ENCODE peak calls at places on chromosomes 2 and 18, in six cellular contexts. K, X, R, P, Z and G are unnamed samples.

GRCh38 chr18:36448384-36449290 is 151.1 kb downstream of the FHOD3 start:
- DNase-seq in K (no peak), R (no peak), X (no peak), Z (no peak), P (no peak), G (peak; percentile 5)

GRCh38 chr2:72915076-72915906 is 2.0 kb upstream of the EMX1 start:
- DNase-seq in R (no peak), P (no peak), X (no peak), Z (no peak), K (no peak), G (no peak)

GRCh38 chr2:136242687-136243277 is 124.8 kb upstream of the CXCR4 start:
- DNase-seq in P (no peak), R (no peak), K (no peak), X (no peak), Z (no peak), G (no peak)

GRCh38 chr18:2325308-2325849 is 245.9 kb downstream of the METTL4 start:
- DNase-seq in Z (no peak), P (no peak), R (no peak), K (no peak), X (no peak), G (no peak)

GRCh38 chr2:8935984-8936383 is 67.5 kb downstream of the MBOAT2 start:
- DNase-seq in X (no peak), Z (no peak), R (no peak), K (no peak), P (no peak), G (no peak)

GRCh38 chr2:177332041-177332991 is 60.3 kb upstream of the AGPS start:
- DNase-seq in R (no peak), P (peak; percentile 22), K (peak; percentile 45), Z (peak; percentile 63), X (peak; percentile 19), G (peak; percentile 57)

GRCh38 chr18:74806700-74807416 is 209.2 kb downstream of the ZNF407 start:
- DNase-seq in Z (no peak), X (no peak), P (no peak), R (no peak), K (no peak), G (no peak)

GRCh38 chr2:118906186-118906585 is 35.8 kb upstream of the MARCO start:
- DNase-seq in R (no peak), P (no peak), K (no peak), X (no peak), Z (no peak), G (no peak)

GRCh38 chr2:119536209-119536608 is 8.0 kb upstream of the CFAP221 start:
- DNase-seq in X (no peak), R (no peak), Z (no peak), K (no peak), P (no peak), G (no peak)

GRCh38 chr18:61333746-61334490 is 688 bp downstream of the CDH20 start:
- DNase-seq in K (no peak), R (no peak), Z (no peak), X (peak; percentile 6), P (no peak), G (no peak)
- H3K4me3 ChIP-seq in K (peak overlapping the region; percentile 35), R (no peak overlapping the region), Z (no peak overlapping the region), X (peak overlapping the region; percentile 39), P (peak overlapping the region; percentile 1), G (no peak overlapping the region)

GRCh38 chr2:202184557-202184956 is 53.8 kb downstream of the SUMO1 start:
- DNase-seq in K (no peak), R (no peak), P (no peak), Z (no peak), X (no peak), G (no peak)
- H3K4me3 ChIP-seq in K (no peak overlapping the region), R (no peak overlapping the region), P (no peak overlapping the region), Z (no peak overlapping the region), X (no peak overlapping the region), G (no peak overlapping the region)

GRCh38 chr2:241363316-241363879 is 7.3 kb downstream of the FARP2 start:
- DNase-seq in R (no peak), P (no peak), X (no peak), Z (no peak), K (no peak), G (no peak)
- H3K4me3 ChIP-seq in R (no peak overlapping the region), P (no peak overlapping the region), X (no peak overlapping the region), Z (no peak overlapping the region), K (no peak overlapping the region), G (no peak overlapping the region)

GRCh38 chr2:128321784-128322650 is 3.3 kb upstream of the HS6ST1 start:
- DNase-seq in Z (peak; percentile 82), R (peak; percentile 86), X (peak; percentile 87), P (peak; percentile 74), K (peak; percentile 88), G (peak; percentile 87)

GRCh38 chr2:128320609-128321420 is 2.1 kb upstream of the HS6ST1 start:
- DNase-seq in R (no peak), K (no peak), X (no peak), Z (no peak), P (no peak), G (no peak)

GRCh38 chr2:128319773-128320608 is 1.3 kb upstream of the HS6ST1 start:
- DNase-seq in X (no peak), K (no peak), Z (no peak), P (no peak), R (peak; percentile 57), G (no peak)

GRCh38 chr2:128322651-128323491 is 4.2 kb upstream of the HS6ST1 start:
- DNase-seq in Z (no peak), P (no peak), X (peak; percentile 33), K (peak; percentile 29), R (peak; percentile 64), G (no peak)

DNA sequence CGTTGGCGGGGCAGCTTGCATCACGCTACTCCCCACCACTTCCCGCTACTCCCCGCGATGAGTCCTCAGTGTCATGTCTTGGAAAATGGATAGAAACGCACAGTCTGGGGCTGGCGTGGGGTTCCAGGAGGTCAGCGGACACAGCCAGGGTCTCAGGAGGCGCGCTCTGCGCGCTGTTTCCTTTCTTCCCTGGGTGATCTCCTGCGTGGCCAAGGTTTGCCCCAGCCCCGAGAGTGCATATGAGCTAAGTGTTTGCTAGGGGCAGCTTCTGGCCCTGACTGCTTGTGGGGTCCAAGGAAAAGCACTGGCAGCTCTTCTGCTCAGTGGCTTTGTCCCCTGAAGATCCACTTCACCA is 2.7 kb upstream of the HS6ST1 start:
- DNase-seq in P (no peak), K (no peak), R (no peak), Z (no peak), X (peak; percentile 17), G (no peak)
- H3K4me3 ChIP-seq in P (no peak overlapping the region), K (peak overlapping the region; percentile 46), R (no peak overlapping the region), Z (peak overlapping the region; percentile 58), X (no peak overlapping the region), G (no peak overlapping the region)

GRCh38 chr2:202037086-202037485 is 3.4 kb downstream of the FZD7 start:
- DNase-seq in P (no peak), R (no peak), K (no peak), Z (no peak), X (no peak), G (no peak)
- H3K4me3 ChIP-seq in P (peak overlapping the region; percentile 52), R (no peak overlapping the region), K (peak overlapping the region; percentile 79), Z (no peak overlapping the region), X (peak overlapping the region; percentile 68), G (no peak overlapping the region)

GRCh38 chr2:6429210-6429986 is 436.3 kb downstream of the CMPK2 start:
- DNase-seq in P (no peak), K (no peak), R (no peak), Z (no peak), X (no peak), G (no peak)
- H3K4me3 ChIP-seq in P (no peak overlapping the region), K (no peak overlapping the region), R (no peak overlapping the region), Z (no peak overlapping the region), X (no peak overlapping the region), G (no peak overlapping the region)

DNA sequence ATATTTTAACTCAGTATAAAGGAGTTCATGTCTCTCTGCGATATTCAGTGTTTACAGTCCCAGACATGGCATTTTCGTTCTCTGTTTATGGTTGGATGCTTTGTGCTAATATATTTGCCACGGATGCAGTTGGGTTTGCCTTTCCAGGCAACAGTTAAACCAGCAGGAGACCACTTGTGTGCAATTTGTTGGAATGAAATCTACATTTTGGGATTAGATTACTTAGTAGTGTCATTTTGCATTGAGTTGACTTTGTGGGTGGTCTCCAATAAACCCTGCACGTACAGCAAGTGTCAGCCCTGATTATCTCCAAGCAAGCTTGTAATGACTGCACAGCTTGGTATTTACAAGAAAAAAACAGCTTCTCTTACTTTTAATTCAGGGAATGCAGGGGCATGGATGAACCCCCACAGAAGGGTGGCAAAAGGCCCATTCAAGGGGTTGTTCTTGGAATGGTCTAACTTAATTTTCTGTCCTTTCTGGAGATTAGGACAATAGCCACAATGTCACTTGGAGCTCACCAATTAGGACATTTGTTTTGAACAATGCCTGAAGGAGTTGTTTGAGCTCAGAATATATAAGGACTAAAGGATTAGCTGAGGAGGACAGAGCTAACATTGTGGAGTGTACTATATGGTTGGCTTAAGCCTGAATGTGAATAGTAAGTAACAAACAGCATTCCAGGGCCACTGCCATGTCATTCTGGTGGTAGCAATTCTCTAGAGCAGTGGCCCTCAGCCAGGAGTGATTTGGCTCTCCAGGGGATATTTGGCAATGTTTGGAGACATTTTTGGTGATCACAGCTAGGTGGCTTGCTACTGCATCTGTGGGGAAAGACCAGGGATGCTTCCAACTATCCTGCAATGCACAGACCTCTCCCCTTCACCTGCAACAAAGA is 121.5 kb downstream of the SLC4A3 start:
- DNase-seq in K (no peak), Z (no peak), P (no peak), X (no peak), R (no peak), G (peak; percentile 63)
- H3K4me3 ChIP-seq in K (no peak overlapping the region), Z (no peak overlapping the region), P (no peak overlapping the region), X (no peak overlapping the region), R (no peak overlapping the region), G (no peak overlapping the region)

GRCh38 chr18:76953186-76953982 is 131.0 kb downstream of the ZNF236 start:
- DNase-seq in K (peak; percentile 69), X (peak; percentile 75), Z (no peak), P (no peak), R (peak; percentile 75), G (no peak)
- H3K4me3 ChIP-seq in K (no peak overlapping the region), X (no peak overlapping the region), Z (no peak overlapping the region), P (no peak overlapping the region), R (no peak overlapping the region), G (no peak overlapping the region)

GRCh38 chr2:27765621-27766286 is 5.8 kb upstream of the MRPL33 start:
- DNase-seq in Z (peak; percentile 62), R (peak; percentile 70), P (no peak), X (peak; percentile 63), K (peak; percentile 55), G (no peak)

GRCh38 chr2:27771202-27771547 is 344 bp upstream of the MRPL33 start:
- DNase-seq in K (no peak), X (no peak), P (no peak), R (no peak), Z (no peak), G (no peak)

GRCh38 chr2:27763907-27764267 is 7.6 kb upstream of the MRPL33 start:
- DNase-seq in P (no peak), X (no peak), K (no peak), R (no peak), Z (no peak), G (no peak)

GRCh38 chr2:27762951-27763906 is 8.3 kb upstream of the MRPL33 start:
- DNase-seq in X (no peak), Z (no peak), R (no peak), P (no peak), K (no peak), G (no peak)

GRCh38 chr2:27766287-27766661 is 5.2 kb upstream of the MRPL33 start:
- DNase-seq in X (no peak), P (no peak), Z (no peak), R (no peak), K (no peak), G (no peak)
- H3K4me3 ChIP-seq in X (no peak overlapping the region), P (no peak overlapping the region), Z (no peak overlapping the region), R (no peak overlapping the region), K (peak overlapping the region; percentile 35), G (no peak overlapping the region)